ENCODE peak calls at places on chromosomes 13 and 19, in nine cellular contexts. I, N, P, E, B, A, R, T and O are unnamed samples. For H3K4me1, the result is how much of the 10 kb centered on the place peaks cover.

GRCh38 chr13:75165543-75166230 is 316.3 kb downstream of the TBC1D4 start:
- DNase-seq in I (no peak), N (no peak), P (no peak), E (no peak), B (no peak), A (no peak), R (no peak), T (no peak), O (no peak)

GRCh38 chr13:31515427-31515826 is 223.9 kb upstream of the RXFP2 start:
- DNase-seq in I (no peak), N (no peak), P (no peak), E (no peak), B (no peak), A (no peak), R (no peak), T (no peak), O (no peak)

GRCh38 chr13:81487151-81487550 is 1146.2 kb upstream of the SPRY2 start:
- DNase-seq in I (no peak), N (no peak), P (no peak), E (peak), B (peak), A (peak), R (peak), T (peak), O (no peak)

GRCh38 chr13:33728271-33729037 is 89.5 kb upstream of the RFC3 start:
- DNase-seq in I (peak), N (peak), P (no peak), E (no peak), B (no peak), A (peak), R (no peak), T (no peak), O (no peak)

GRCh38 chr19:3762501-3763459 is at the start of gene MRPL54:
- DNase-seq in I (peak), N (peak), P (peak), E (peak), B (peak), A (peak), R (peak), T (peak), O (peak)

GRCh38 chr13:80571346-80572307 is 230.7 kb upstream of the SPRY2 start:
- DNase-seq in I (peak), N (no peak), P (no peak), E (peak), B (no peak), A (no peak), R (no peak), T (no peak), O (no peak)

GRCh38 chr13:79519252-79519651 is 38.3 kb downstream of the NDFIP2 start:
- DNase-seq in I (no peak), N (no peak), P (peak), E (no peak), B (no peak), A (no peak), R (no peak), T (no peak), O (no peak)

GRCh38 chr13:46507978-46508377 is 45.0 kb upstream of the LRCH1 start:
- DNase-seq in I (no peak), N (no peak), P (peak), E (no peak), B (no peak), A (no peak), R (no peak), T (no peak), O (no peak)

GRCh38 chr13:80010286-80010831 is 330.6 kb downstream of the SPRY2 start:
- DNase-seq in I (no peak), N (no peak), P (no peak), E (no peak), B (no peak), A (peak), R (no peak), T (no peak), O (no peak)

GRCh38 chr13:26046639-26047038 is 5.2 kb downstream of the SHISA2 start:
- DNase-seq in I (no peak), N (no peak), P (no peak), E (no peak), B (no peak), A (no peak), R (no peak), T (no peak), O (no peak)

GRCh38 chr13:86681223-86681622 is 882.0 kb upstream of the SLITRK6 start:
- DNase-seq in I (no peak), N (no peak), P (no peak), E (no peak), B (no peak), A (no peak), R (no peak), T (no peak), O (no peak)

GRCh38 chr13:79678100-79678499 is 197.1 kb downstream of the NDFIP2 start:
- DNase-seq in I (no peak), N (no peak), P (peak), E (no peak), B (no peak), A (no peak), R (no peak), T (peak), O (no peak)

GRCh38 chr13:42758515-42758914 is 22.9 kb upstream of the FAM216B start:
- DNase-seq in I (no peak), N (no peak), P (no peak), E (no peak), B (no peak), A (no peak), R (no peak), T (no peak), O (no peak)
- H3K4me1 ChIP-seq in I (under half), N (under half), P (under half), E (under half), B (under half), A (under half), R (under half), T (under half), O (under half)

GRCh38 chr13:98528663-98529064 is 48.2 kb downstream of the STK24 start:
- DNase-seq in I (peak), N (no peak), P (peak), E (no peak), B (no peak), A (no peak), R (no peak), T (no peak), O (no peak)

GRCh38 chr13:98530236-98530635 is 46.7 kb downstream of the STK24 start:
- DNase-seq in I (no peak), N (no peak), P (no peak), E (no peak), B (no peak), A (no peak), R (no peak), T (no peak), O (no peak)

GRCh38 chr13:98527526-98527925 is 49.4 kb downstream of the STK24 start:
- DNase-seq in I (no peak), N (no peak), P (no peak), E (no peak), B (no peak), A (no peak), R (no peak), T (no peak), O (no peak)

GRCh38 chr13:98532254-98532653 is 44.7 kb downstream of the STK24 start:
- DNase-seq in I (no peak), N (no peak), P (no peak), E (no peak), B (no peak), A (no peak), R (no peak), T (no peak), O (no peak)

GRCh38 chr13:98529171-98529570 is 47.7 kb downstream of the STK24 start:
- DNase-seq in I (no peak), N (no peak), P (no peak), E (no peak), B (no peak), A (no peak), R (no peak), T (no peak), O (no peak)
- H3K27ac ChIP-seq in I (no peak), N (no peak), P (no peak), E (peak), B (no peak), A (no peak), R (no peak), T (no peak), O (no peak)

GRCh38 chr13:112127564-112127963 is 60.6 kb downstream of the SOX1 start:
- DNase-seq in I (no peak), N (no peak), P (no peak), E (no peak), B (no peak), A (no peak), R (no peak), T (no peak), O (no peak)
- H3K4me3 ChIP-seq in I (no peak), N (no peak), P (no peak), E (no peak), B (no peak), A (no peak), R (no peak), T (no peak), O (no peak)

DNA sequence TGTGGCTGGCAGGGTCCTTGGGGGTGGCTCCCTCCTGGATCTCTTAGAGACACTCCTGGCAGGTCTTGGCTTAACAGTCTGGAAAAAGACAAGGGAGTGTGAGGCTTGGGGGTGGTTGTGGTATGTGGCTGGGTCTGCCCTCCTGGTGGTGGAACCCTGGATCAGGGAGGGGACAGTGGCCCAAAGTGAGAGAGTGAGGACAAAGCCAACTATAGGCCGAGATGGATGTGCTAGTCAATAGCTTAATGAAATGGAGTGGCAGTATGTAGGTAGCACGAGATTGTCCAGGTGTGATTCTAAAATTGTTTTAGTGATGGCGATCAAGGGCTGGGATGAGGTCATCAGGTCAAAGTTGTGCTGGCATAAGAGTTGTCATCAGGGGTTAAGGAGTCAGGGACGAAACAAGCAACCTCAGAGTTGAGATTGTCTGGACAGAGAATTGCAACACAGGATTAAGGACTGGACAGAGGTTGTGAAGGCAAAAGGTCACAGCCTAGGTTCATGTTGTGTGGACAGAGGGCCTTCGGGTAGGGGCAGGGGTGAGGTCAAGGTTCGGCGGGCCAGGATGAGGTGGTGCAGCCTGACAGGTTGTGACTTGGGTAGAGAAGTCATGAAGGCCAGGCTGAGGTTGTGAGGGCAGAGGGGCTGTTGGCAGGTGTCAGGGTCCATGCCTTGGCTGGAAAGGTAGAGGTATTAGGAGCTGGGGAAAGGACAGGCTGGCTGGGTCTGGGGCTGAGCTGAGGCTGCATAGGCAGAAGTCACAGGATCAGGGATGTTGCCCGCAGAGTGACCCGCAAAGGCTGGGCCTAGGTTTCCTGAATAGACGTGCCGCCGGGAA is 4.5 kb upstream of the RASAL3 start:
- DNase-seq in I (no peak), N (no peak), P (no peak), E (no peak), B (no peak), A (no peak), R (no peak), T (no peak), O (no peak)
- H3K4me1 ChIP-seq in I (under half), N (under half), P (under half), E (under half), B (under half), A (under half), R (under half), T (under half), O (under half)

GRCh38 chr19:50476224-50476942 is at the start of the genes EMC10 and GARIN5A:
- DNase-seq in I (peak), N (peak), P (peak), E (peak), B (peak), A (peak), R (peak), T (peak), O (peak)
- H3K27ac ChIP-seq in I (peak), N (peak), P (peak), E (peak), B (peak), A (peak), R (peak), T (peak), O (peak)

GRCh38 chr19:18013621-18014111 is 5.7 kb downstream of the ARRDC2 start:
- DNase-seq in I (no peak), N (no peak), P (no peak), E (peak), B (no peak), A (no peak), R (no peak), T (peak), O (peak)
- H3K4me3 ChIP-seq in I (no peak), N (no peak), P (no peak), E (no peak), B (no peak), A (no peak), R (no peak), T (no peak), O (peak)

GRCh38 chr13:77062097-77062496 is 35.1 kb upstream of the FBXL3 start:
- DNase-seq in I (no peak), N (no peak), P (no peak), E (no peak), B (no peak), A (no peak), R (no peak), T (no peak), O (no peak)
- H3K4me1 ChIP-seq in I (under half), N (under half), P (under half), E (under half), B (under half), A (under half), R (under half), T (under half), O (under half)

DNA sequence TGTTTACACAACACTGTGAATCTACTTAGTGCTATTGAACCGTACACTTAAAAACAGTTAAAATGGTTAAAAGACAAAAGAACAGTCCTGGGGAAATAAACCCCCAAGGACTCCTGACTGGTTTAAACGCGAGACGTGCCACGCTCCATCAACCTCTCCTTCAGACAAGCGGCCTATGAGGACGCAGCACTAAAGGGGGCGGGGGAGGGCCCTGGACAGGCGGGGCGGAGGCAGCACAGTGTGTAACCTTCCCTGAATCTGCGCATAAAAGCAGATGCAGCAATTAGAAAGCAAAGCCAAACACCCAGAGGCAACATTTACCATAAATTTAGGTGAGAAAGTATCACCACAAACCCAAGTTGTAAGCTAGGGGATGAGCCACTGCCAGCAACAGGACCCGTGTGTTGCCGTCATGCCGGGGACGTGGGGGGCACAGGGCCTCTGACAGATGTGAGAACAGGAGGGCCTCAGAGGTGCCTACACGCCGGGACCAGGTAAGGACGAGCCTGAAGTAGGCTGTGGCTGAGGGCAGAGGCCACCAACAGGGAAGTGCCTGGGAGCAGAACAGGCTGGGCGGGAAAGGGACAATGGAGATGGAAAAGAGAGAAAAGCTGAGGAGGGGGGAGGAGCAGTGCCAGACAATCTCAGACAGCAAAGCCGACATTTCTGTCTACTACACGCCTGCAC is 15.3 kb upstream of the ADPRHL1 start:
- DNase-seq in I (no peak), N (no peak), P (no peak), E (no peak), B (no peak), A (no peak), R (no peak), T (no peak), O (no peak)
- H3K27ac ChIP-seq in I (no peak), N (no peak), P (no peak), E (no peak), B (no peak), A (no peak), R (no peak), T (no peak), O (no peak)